ENCODE peak calls at places on chromosomes 4 and X, in eight cellular contexts. One of them, this sample, is unnamed.

GRCh38 chrX:123920065-123920785 is 41.3 kb upstream of the STAG2 start:
- DNase-seq in breast epithelium: no peak
- DNase-seq in ACHN: peak
- DNase-seq in NCI-H510A treated with DMSO at 0.1 percent for 48 hours: no peak
- DNase-seq in T-helper 9 cell: no peak
- DNase-seq in left ventricle myocardium inferior: no peak
- DNase-seq in CD4-positive, alpha-beta T cell: no peak
- DNase-seq in fibroblast of mammary gland: peak
- DNase-seq in this sample: no peak

GRCh38 chrX:11239230-11239629 is 54.0 kb upstream of the AMELX start:
- DNase-seq in breast epithelium: no peak
- DNase-seq in ACHN: no peak
- DNase-seq in NCI-H510A treated with DMSO at 0.1 percent for 48 hours: no peak
- DNase-seq in T-helper 9 cell: no peak
- DNase-seq in left ventricle myocardium inferior: no peak
- DNase-seq in CD4-positive, alpha-beta T cell: no peak
- DNase-seq in fibroblast of mammary gland: peak
- DNase-seq in this sample: no peak

GRCh38 chr4:170374770-170375169 is 285.0 kb upstream of the AADAT start:
- DNase-seq in breast epithelium: no peak
- DNase-seq in ACHN: peak
- DNase-seq in NCI-H510A treated with DMSO at 0.1 percent for 48 hours: no peak
- DNase-seq in T-helper 9 cell: no peak
- DNase-seq in left ventricle myocardium inferior: no peak
- DNase-seq in CD4-positive, alpha-beta T cell: no peak
- DNase-seq in fibroblast of mammary gland: peak
- DNase-seq in this sample: no peak

GRCh38 chrX:150486011-150486410 is 82.4 kb upstream of the MTM1 start:
- DNase-seq in breast epithelium: peak
- DNase-seq in ACHN: peak
- DNase-seq in NCI-H510A treated with DMSO at 0.1 percent for 48 hours: no peak
- DNase-seq in T-helper 9 cell: peak
- DNase-seq in left ventricle myocardium inferior: peak
- DNase-seq in CD4-positive, alpha-beta T cell: peak
- DNase-seq in fibroblast of mammary gland: peak
- DNase-seq in this sample: peak

GRCh38 chr4:40196724-40197281 is at the start of gene RHOH:
- DNase-seq in breast epithelium: no peak
- DNase-seq in ACHN: no peak
- DNase-seq in NCI-H510A treated with DMSO at 0.1 percent for 48 hours: no peak
- DNase-seq in T-helper 9 cell: peak
- DNase-seq in left ventricle myocardium inferior: no peak
- DNase-seq in CD4-positive, alpha-beta T cell: peak
- DNase-seq in fibroblast of mammary gland: no peak
- DNase-seq in this sample: no peak

GRCh38 chr4:16457944-16458343 is 231.7 kb upstream of the TAPT1 start:
- DNase-seq in breast epithelium: no peak
- DNase-seq in ACHN: no peak
- DNase-seq in NCI-H510A treated with DMSO at 0.1 percent for 48 hours: no peak
- DNase-seq in T-helper 9 cell: no peak
- DNase-seq in left ventricle myocardium inferior: no peak
- DNase-seq in CD4-positive, alpha-beta T cell: no peak
- DNase-seq in fibroblast of mammary gland: peak
- DNase-seq in this sample: no peak

GRCh38 chr4:142307857-142308256 is 538.2 kb downstream of the INPP4B start:
- DNase-seq in breast epithelium: no peak
- DNase-seq in ACHN: no peak
- DNase-seq in NCI-H510A treated with DMSO at 0.1 percent for 48 hours: no peak
- DNase-seq in T-helper 9 cell: no peak
- DNase-seq in left ventricle myocardium inferior: no peak
- DNase-seq in CD4-positive, alpha-beta T cell: no peak
- DNase-seq in fibroblast of mammary gland: no peak
- DNase-seq in this sample: no peak

GRCh38 chr4:2432991-2433530 is 14.3 kb downstream of the CFAP99 start:
- DNase-seq in breast epithelium: no peak
- DNase-seq in ACHN: peak
- DNase-seq in NCI-H510A treated with DMSO at 0.1 percent for 48 hours: no peak
- DNase-seq in T-helper 9 cell: no peak
- DNase-seq in left ventricle myocardium inferior: no peak
- DNase-seq in CD4-positive, alpha-beta T cell: no peak
- DNase-seq in fibroblast of mammary gland: peak
- DNase-seq in this sample: no peak